ENCODE peak calls at places on chromosomes 7 and 10, in seven cellular contexts. E is A549, A is neuronal stem cell, I is left ventricle myocardium inferior, B is mesendoderm, S is tibial nerve, Z is ovary. L is an unnamed sample.

GRCh38 chr10:13449296-13449695 is 79.5 kb downstream of the BEND7 start:
- DNase-seq in I (no peak), E (no peak), S (no peak), Z (no peak), B (no peak), A (no peak), L (no peak)

GRCh38 chr7:105766421-105767191 is 109.8 kb downstream of the ATXN7L1 start:
- DNase-seq in S (no peak), Z (no peak), E (no peak), A (no peak), B (no peak), I (no peak), L (no peak)

GRCh38 chr7:140033779-140034363 is 28.9 kb downstream of the PARP12 start:
- DNase-seq in B (no peak), E (no peak), Z (no peak), A (no peak), S (no peak), I (no peak), L (no peak)

GRCh38 chr7:22677680-22678079 is 49.3 kb upstream of the IL6 start:
- DNase-seq in I (no peak), Z (no peak), E (no peak), B (no peak), S (no peak), A (no peak), L (no peak)

GRCh38 chr7:129343099-129343700 is 91.0 kb upstream of the STRIP2 start:
- DNase-seq in S (no peak), B (peak), E (peak), Z (no peak), A (no peak), I (no peak), L (no peak)

GRCh38 chr10:74924251-74924954 is 98.0 kb downstream of the KAT6B start:
- DNase-seq in B (peak), S (no peak), E (peak), A (no peak), I (no peak), Z (no peak), L (no peak)

GRCh38 chr7:111164442-111164841 is 73.5 kb downstream of the LRRN3 start:
- DNase-seq in A (no peak), Z (no peak), B (no peak), E (no peak), S (no peak), I (no peak), L (no peak)

GRCh38 chr7:96135241-96135640 is 186.7 kb downstream of the SLC25A13 start:
- DNase-seq in E (no peak), A (no peak), B (peak), Z (no peak), S (no peak), I (no peak), L (no peak)

GRCh38 chr7:39951156-39951942 is 1.3 kb downstream of the CDK13 start:
- DNase-seq in I (peak), A (peak), Z (peak), B (peak), S (no peak), E (peak), L (peak)

GRCh38 chr7:110522751-110523200 is 568.2 kb upstream of the LRRN3 start:
- DNase-seq in A (no peak), E (peak), B (peak), I (no peak), Z (no peak), S (no peak), L (no peak)

GRCh38 chr7:110104243-110104642 is 986.7 kb upstream of the LRRN3 start:
- DNase-seq in E (no peak), A (no peak), B (no peak), Z (no peak), S (no peak), I (no peak), L (no peak)

GRCh38 chr7:157547102-157547501 is 210.3 kb downstream of the DNAJB6 start:
- DNase-seq in Z (no peak), E (no peak), A (no peak), I (no peak), B (no peak), S (no peak), L (no peak)

GRCh38 chr7:77800158-77800557 is 1.6 kb downstream of the PHTF2 start:
- DNase-seq in S (no peak), B (no peak), E (no peak), I (no peak), Z (no peak), A (no peak), L (no peak)

GRCh38 chr7:105353752-105354328 is 34.9 kb downstream of the SRPK2 start:
- DNase-seq in E (no peak), Z (no peak), I (peak), A (no peak), B (no peak), S (peak), L (no peak)

GRCh38 chr10:13160934-13161266 is 458 bp upstream of the MCM10 start:
- DNase-seq in I (no peak), Z (no peak), B (no peak), E (no peak), S (no peak), A (no peak), L (no peak)

GRCh38 chr7:55568613-55569268 is 3.6 kb downstream of the VOPP1 start:
- DNase-seq in B (no peak), S (no peak), Z (no peak), A (no peak), E (no peak), I (no peak), L (no peak)

GRCh38 chr7:144384555-144385245 is 18.8 kb downstream of the NOBOX start:
- DNase-seq in Z (no peak), A (no peak), S (no peak), I (no peak), B (peak), E (peak), L (no peak)

GRCh38 chr10:49585387-49585786 is 24.7 kb upstream of the SLC18A3 start:
- DNase-seq in B (peak), Z (no peak), I (no peak), A (no peak), S (no peak), E (no peak), L (no peak)

GRCh38 chr10:80771902-80772555 is 234.3 kb downstream of the SH2D4B start:
- DNase-seq in I (no peak), Z (no peak), B (peak), E (no peak), A (no peak), S (no peak), L (no peak)

GRCh38 chr10:68628576-68629127 is 68.5 kb downstream of the TET1 start:
- DNase-seq in A (no peak), S (no peak), Z (no peak), I (no peak), E (no peak), B (no peak), L (no peak)

GRCh38 chr10:99926925-99927718 is 82.6 kb downstream of the DNMBP start:
- DNase-seq in A (no peak), Z (peak), S (no peak), E (peak), I (peak), B (peak), L (no peak)

GRCh38 chr7:47303014-47303694 is 278.8 kb downstream of the TNS3 start:
- DNase-seq in Z (no peak), E (no peak), I (no peak), S (no peak), B (no peak), A (no peak), L (no peak)

GRCh38 chr7:24054231-24054630 is 229.8 kb upstream of the NPY start:
- DNase-seq in A (no peak), E (no peak), B (no peak), S (no peak), I (no peak), Z (no peak), L (no peak)

GRCh38 chr7:129670636-129671035 is 59.1 kb downstream of the NRF1 start:
- DNase-seq in A (no peak), Z (no peak), I (no peak), E (no peak), S (no peak), B (no peak), L (no peak)

GRCh38 chr7:131513245-131514061 is 43.0 kb downstream of the PODXL start:
- DNase-seq in S (peak), Z (peak), I (peak), A (peak), E (peak), B (peak), L (peak)

DNA sequence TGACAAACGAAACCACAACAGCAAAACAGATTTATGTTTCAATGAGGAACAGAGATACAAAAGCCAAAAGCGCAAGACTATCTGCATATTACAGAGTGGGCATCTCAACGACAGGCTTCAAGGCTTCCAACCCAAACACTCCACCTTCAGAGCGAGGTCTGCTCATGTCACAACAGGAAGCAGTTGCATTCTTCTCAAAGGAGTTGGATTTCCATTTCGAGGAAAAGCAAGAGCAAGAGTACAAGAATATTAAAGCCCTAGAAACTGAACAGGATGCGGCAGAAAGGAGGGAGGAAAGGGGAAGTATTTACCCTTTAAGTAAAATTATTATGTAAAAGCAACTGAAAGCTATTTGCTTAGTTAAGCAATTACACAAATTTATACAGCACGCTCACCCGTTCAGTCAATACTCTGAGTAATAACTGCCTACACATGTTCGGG is 189.3 kb downstream of the ELMO1 start:
- DNase-seq in B (no peak), I (no peak), A (no peak), E (no peak), S (no peak), Z (no peak), L (no peak)
- H3K27ac ChIP-seq in B (no peak), I (no peak), A (no peak), E (no peak), S (no peak), Z (no peak), L (peak)

DNA sequence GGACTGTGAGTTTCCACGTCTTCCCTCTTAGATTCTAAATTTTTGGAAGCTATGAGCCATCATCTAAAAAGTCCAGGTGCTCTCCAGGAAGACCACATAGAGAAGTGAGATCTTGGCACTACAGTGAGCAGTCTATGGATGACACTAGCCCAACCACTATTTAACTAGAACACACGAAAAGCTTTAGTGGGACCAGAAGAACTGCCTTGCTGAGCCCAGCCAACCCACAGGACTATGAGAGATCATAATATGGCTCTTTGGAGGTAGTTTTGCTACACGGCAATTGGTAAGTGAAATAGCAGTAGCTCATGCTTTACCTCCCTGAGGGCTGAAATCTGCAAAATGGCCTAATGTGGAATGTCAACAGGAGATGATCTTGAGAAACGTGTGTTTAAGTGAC is 68.8 kb downstream of the TMEM130 start:
- DNase-seq in A (no peak), B (no peak), S (no peak), Z (no peak), I (no peak), E (no peak), L (no peak)
- H3K27ac ChIP-seq in A (no peak), B (no peak), S (no peak), Z (no peak), I (no peak), E (no peak), L (no peak)

DNA sequence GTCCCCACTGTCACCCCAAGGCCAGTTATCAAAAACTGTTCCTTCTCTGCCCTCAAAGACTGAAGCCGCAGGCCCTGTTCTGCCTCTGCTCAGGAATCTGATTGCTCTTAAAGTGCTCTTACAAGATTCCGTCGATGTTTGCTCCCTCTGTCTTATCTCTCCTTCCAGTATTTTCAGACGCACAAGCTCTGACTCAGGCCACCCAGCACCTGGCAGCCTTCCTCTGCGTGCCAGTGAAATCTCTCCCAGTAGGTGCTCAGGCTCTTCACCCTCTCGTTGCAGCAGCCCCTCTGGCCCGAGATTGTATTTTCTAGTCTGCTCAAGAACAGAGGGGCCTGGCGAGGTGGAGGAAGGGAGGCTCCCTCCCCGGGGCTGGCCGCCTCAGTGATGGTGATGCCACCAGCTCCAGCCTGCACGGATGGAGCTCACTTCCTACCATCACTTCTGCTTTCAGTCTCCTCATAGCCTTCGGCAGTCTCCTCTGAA is 276.2 kb downstream of the USP6NL start:
- DNase-seq in B (peak), Z (peak), S (no peak), E (no peak), I (no peak), A (no peak), L (no peak)
- H3K27ac ChIP-seq in B (no peak), Z (no peak), S (peak), E (no peak), I (no peak), A (no peak), L (no peak)

DNA sequence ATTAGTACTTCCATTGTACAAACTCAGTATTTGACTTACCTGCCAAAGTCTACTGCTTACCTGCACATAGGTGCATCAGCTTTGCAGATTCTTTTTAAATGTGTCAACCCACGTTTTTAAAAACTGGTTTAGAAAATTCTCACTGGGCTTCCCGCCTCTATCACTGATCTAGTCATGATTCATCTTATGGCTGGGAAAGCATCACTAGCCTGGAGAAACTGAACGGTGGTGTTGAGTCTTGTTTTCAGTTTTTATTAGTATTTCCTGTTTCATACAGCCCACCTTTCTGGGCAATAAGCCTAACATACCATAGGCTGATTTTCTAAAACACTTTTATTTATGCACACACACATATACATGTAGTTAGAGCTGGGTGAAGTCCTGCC is 19.7 kb downstream of the DOCK1 start:
- DNase-seq in S (no peak), E (no peak), A (no peak), B (no peak), I (no peak), Z (no peak), L (no peak)
- H3K27ac ChIP-seq in S (no peak), E (no peak), A (no peak), B (no peak), I (no peak), Z (no peak), L (no peak)